ENCODE peak calls at places on chromosomes 1 and 21, in eight cellular contexts. F is AG10803; D is head of caudate nucleus; O is stimulated activated naive CD4-positive, alpha-beta T cell; N is type B pancreatic cell; P is RCC 7860; T is Daoy; B is cardiac fibroblast. A is an unnamed sample.
A peak's percentile ranks its signal among the peaks of the same experiment; 100 is the strongest.

GRCh38 chr1:81220614-81221071 is 580.1 kb upstream of the ADGRL2 start:
- DNase-seq in N (no peak), O (no peak), D (no peak), B (no peak), T (no peak), F (no peak), P (no peak), A (no peak)

GRCh38 chr1:209364716-209365115 is 218.8 kb upstream of the CAMK1G start:
- DNase-seq in F (no peak), N (no peak), P (peak; percentile 83), B (no peak), D (no peak), O (no peak), T (no peak), A (no peak)

GRCh38 chr1:35876988-35877387 is 6.0 kb upstream of the AGO1 start:
- DNase-seq in O (no peak), D (no peak), P (no peak), T (peak; percentile 17), B (peak; percentile 37), F (no peak), N (no peak), A (no peak)

GRCh38 chr1:94866178-94866822 is 46.1 kb downstream of the SLC44A3 start:
- DNase-seq in F (peak; percentile 50), B (peak; percentile 48), N (no peak), O (no peak), D (no peak), T (peak; percentile 48), P (no peak), A (no peak)

GRCh38 chr1:199948587-199949280 is 78.8 kb upstream of the NR5A2 start:
- DNase-seq in F (peak; percentile 6), D (no peak), O (no peak), N (no peak), T (no peak), B (peak; percentile 6), P (no peak), A (no peak)

GRCh38 chr1:10714337-10715114 is 81.9 kb downstream of the CASZ1 start:
- DNase-seq in O (no peak), B (peak; percentile 12), F (no peak), T (peak; percentile 16), N (no peak), D (no peak), P (no peak), A (no peak)

GRCh38 chr21:45073301-45074047 is 906 bp upstream of the ADARB1 start:
- DNase-seq in D (peak; percentile 41), N (no peak), P (no peak), T (peak; percentile 51), O (no peak), B (no peak), F (peak; percentile 15), A (no peak)

GRCh38 chr1:184379111-184379752 is 7.6 kb upstream of the C1orf21 start:
- DNase-seq in B (no peak), O (no peak), P (no peak), T (no peak), D (no peak), N (no peak), F (no peak), A (no peak)

GRCh38 chr1:6157528-6158174 is 22.5 kb downstream of the CHD5 start:
- DNase-seq in D (peak; percentile 76), B (no peak), P (peak; percentile 84), F (no peak), N (no peak), T (peak; percentile 91), O (no peak), A (peak; percentile 80)

GRCh38 chr1:30305061-30305460 is 418.3 kb downstream of the MATN1 start:
- DNase-seq in D (no peak), O (no peak), B (no peak), T (no peak), N (peak; percentile 16), F (no peak), P (no peak), A (no peak)

GRCh38 chr1:202165267-202165941 is 5.0 kb upstream of the PTPN7 start:
- DNase-seq in P (no peak), O (no peak), B (no peak), T (no peak), D (peak; percentile 76), F (no peak), N (no peak), A (peak; percentile 68)

GRCh38 chr1:9881838-9882249 is 28.2 kb downstream of the CTNNBIP1 start:
- DNase-seq in F (peak; percentile 75), P (peak; percentile 81), T (peak; percentile 88), N (no peak), B (peak; percentile 68), D (no peak), O (no peak), A (no peak)

GRCh38 chr1:205477759-205478247 is 22.0 kb upstream of the BLACAT1 start:
- DNase-seq in D (no peak), N (no peak), F (peak; percentile 60), B (peak; percentile 81), P (peak; percentile 87), T (peak; percentile 94), O (no peak), A (no peak)

GRCh38 chr1:173862769-173863223 is 5.0 kb downstream of the GAS5 start:
- DNase-seq in D (no peak), F (no peak), O (no peak), P (no peak), B (no peak), N (no peak), T (peak; percentile 15), A (no peak)

GRCh38 chr1:36729289-36729688 is 246.6 kb upstream of the CSF3R start:
- DNase-seq in T (no peak), N (peak; percentile 43), F (no peak), D (no peak), O (no peak), P (no peak), B (no peak), A (no peak)

GRCh38 chr1:211420389-211420788 is 71.6 kb downstream of the RD3 start:
- DNase-seq in P (no peak), N (no peak), D (no peak), O (no peak), B (peak; percentile 11), T (peak; percentile 74), F (peak; percentile 45), A (no peak)

GRCh38 chr1:59229138-59229537 is 67.8 kb upstream of the FGGY start:
- DNase-seq in D (no peak), P (peak; percentile 20), B (peak; percentile 52), O (no peak), F (peak; percentile 69), N (no peak), T (no peak), A (no peak)

GRCh38 chr21:14838400-14838799 is 226.4 kb downstream of the NRIP1 start:
- DNase-seq in O (no peak), T (no peak), N (no peak), B (no peak), F (no peak), P (no peak), D (no peak), A (no peak)

GRCh38 chr1:203199481-203200058 is 13.1 kb upstream of the CHI3L1 start:
- DNase-seq in B (no peak), T (no peak), N (no peak), P (no peak), F (peak; percentile 55), D (no peak), O (no peak), A (no peak)

GRCh38 chr1:155904261-155904660 is 6.9 kb downstream of the RIT1 start:
- DNase-seq in B (no peak), F (no peak), O (no peak), P (no peak), N (no peak), T (no peak), D (no peak), A (no peak)

GRCh38 chr1:152997911-152998310 is 3.6 kb upstream of the SPRR3 start:
- DNase-seq in T (no peak), N (no peak), F (no peak), P (no peak), B (no peak), O (no peak), D (no peak), A (no peak)

A was measured in putamen.